ENCODE peak calls at places on chromosomes 5 and 9, in seven cellular contexts. One of them, this sample, is unnamed.

GRCh38 chr5:39892708-39893107 is 467.9 kb upstream of the DAB2 start:
- DNase-seq in psoas muscle: no peak
- DNase-seq in aorta: no peak
- DNase-seq in ovary: no peak
- DNase-seq in trophoblast cell: no peak
- DNase-seq in heart right ventricle: no peak
- DNase-seq in thoracic aorta: no peak
- DNase-seq in this sample: no peak

GRCh38 chr5:57368010-57368409 is 114.6 kb downstream of the ACTBL2 start:
- DNase-seq in psoas muscle: no peak
- DNase-seq in aorta: no peak
- DNase-seq in ovary: no peak
- DNase-seq in trophoblast cell: no peak
- DNase-seq in heart right ventricle: no peak
- DNase-seq in thoracic aorta: no peak
- DNase-seq in this sample: no peak

GRCh38 chr5:122471031-122471751 is 159.2 kb downstream of the SNCAIP start:
- DNase-seq in psoas muscle: no peak
- DNase-seq in aorta: no peak
- DNase-seq in ovary: peak; percentile 17
- DNase-seq in trophoblast cell: no peak
- DNase-seq in heart right ventricle: no peak
- DNase-seq in thoracic aorta: no peak
- DNase-seq in this sample: no peak

GRCh38 chr9:137253717-137254623 is 1.2 kb upstream of the NELFB start:
- DNase-seq in psoas muscle: no peak
- DNase-seq in aorta: no peak
- DNase-seq in ovary: no peak
- DNase-seq in trophoblast cell: no peak
- DNase-seq in heart right ventricle: no peak
- DNase-seq in thoracic aorta: no peak
- DNase-seq in this sample: no peak

GRCh38 chr9:26856413-26857032 is 36.1 kb downstream of the CAAP1 start:
- DNase-seq in psoas muscle: no peak
- DNase-seq in aorta: no peak
- DNase-seq in ovary: no peak
- DNase-seq in trophoblast cell: peak; percentile 37
- DNase-seq in heart right ventricle: no peak
- DNase-seq in thoracic aorta: no peak
- DNase-seq in this sample: no peak

GRCh38 chr5:68155940-68156339 is 59.6 kb upstream of the PIK3R1 start:
- DNase-seq in psoas muscle: no peak
- DNase-seq in aorta: no peak
- DNase-seq in ovary: no peak
- DNase-seq in trophoblast cell: no peak
- DNase-seq in heart right ventricle: no peak
- DNase-seq in thoracic aorta: no peak
- DNase-seq in this sample: no peak

GRCh38 chr5:83708170-83708569 is 12.5 kb downstream of the HAPLN1 start:
- DNase-seq in psoas muscle: no peak
- DNase-seq in aorta: no peak
- DNase-seq in ovary: no peak
- DNase-seq in trophoblast cell: no peak
- DNase-seq in heart right ventricle: no peak
- DNase-seq in thoracic aorta: no peak
- DNase-seq in this sample: no peak

GRCh38 chr9:72271617-72272478 is 93.2 kb downstream of the ZFAND5 start:
- DNase-seq in psoas muscle: no peak
- DNase-seq in aorta: no peak
- DNase-seq in ovary: peak; percentile 21
- DNase-seq in trophoblast cell: peak; percentile 43
- DNase-seq in heart right ventricle: peak; percentile 55
- DNase-seq in thoracic aorta: peak; percentile 4
- DNase-seq in this sample: no peak

GRCh38 chr9:5263568-5264218 is 32.5 kb downstream of the INSL4 start:
- DNase-seq in psoas muscle: no peak
- DNase-seq in aorta: no peak
- DNase-seq in ovary: no peak
- DNase-seq in trophoblast cell: no peak
- DNase-seq in heart right ventricle: no peak
- DNase-seq in thoracic aorta: no peak
- DNase-seq in this sample: no peak

GRCh38 chr9:84397151-84397728 is 56.7 kb upstream of the SLC28A3 start:
- DNase-seq in psoas muscle: peak; percentile 70
- DNase-seq in aorta: peak; percentile 82
- DNase-seq in ovary: peak; percentile 50
- DNase-seq in trophoblast cell: peak; percentile 53
- DNase-seq in heart right ventricle: peak; percentile 53
- DNase-seq in thoracic aorta: no peak
- DNase-seq in this sample: peak; percentile 63

GRCh38 chr5:62587737-62588136 is 9.1 kb downstream of the LRRC70 start:
- DNase-seq in psoas muscle: no peak
- DNase-seq in aorta: no peak
- DNase-seq in ovary: no peak
- DNase-seq in trophoblast cell: no peak
- DNase-seq in heart right ventricle: no peak
- DNase-seq in thoracic aorta: no peak
- DNase-seq in this sample: no peak

GRCh38 chr9:8382266-8382665 is 582.7 kb upstream of the DMAC1 start:
- DNase-seq in psoas muscle: no peak
- DNase-seq in aorta: no peak
- DNase-seq in ovary: no peak
- DNase-seq in trophoblast cell: no peak
- DNase-seq in heart right ventricle: no peak
- DNase-seq in thoracic aorta: no peak
- DNase-seq in this sample: no peak

GRCh38 chr5:60143912-60144311 is 250.4 kb upstream of the PDE4D start:
- DNase-seq in psoas muscle: no peak
- DNase-seq in aorta: no peak
- DNase-seq in ovary: no peak
- DNase-seq in trophoblast cell: no peak
- DNase-seq in heart right ventricle: no peak
- DNase-seq in thoracic aorta: no peak
- DNase-seq in this sample: no peak

GRCh38 chr5:54760182-54760935 is 225.0 kb downstream of the ESM1 start:
- DNase-seq in psoas muscle: no peak
- DNase-seq in aorta: no peak
- DNase-seq in ovary: no peak
- DNase-seq in trophoblast cell: no peak
- DNase-seq in heart right ventricle: no peak
- DNase-seq in thoracic aorta: no peak
- DNase-seq in this sample: no peak

GRCh38 chr9:19087601-19088000 is 15.1 kb downstream of the HAUS6 start:
- DNase-seq in psoas muscle: no peak
- DNase-seq in aorta: no peak
- DNase-seq in ovary: peak; percentile 77
- DNase-seq in trophoblast cell: no peak
- DNase-seq in heart right ventricle: no peak
- DNase-seq in thoracic aorta: no peak
- DNase-seq in this sample: no peak

GRCh38 chr5:116402235-116402634 is 172.4 kb downstream of the SEMA6A start:
- DNase-seq in psoas muscle: no peak
- DNase-seq in aorta: no peak
- DNase-seq in ovary: no peak
- DNase-seq in trophoblast cell: no peak
- DNase-seq in heart right ventricle: no peak
- DNase-seq in thoracic aorta: no peak
- DNase-seq in this sample: no peak

GRCh38 chr9:96553070-96553469 is 66.6 kb downstream of the CDC14B start:
- DNase-seq in psoas muscle: no peak
- DNase-seq in aorta: no peak
- DNase-seq in ovary: no peak
- DNase-seq in trophoblast cell: no peak
- DNase-seq in heart right ventricle: no peak
- DNase-seq in thoracic aorta: no peak
- DNase-seq in this sample: no peak

GRCh38 chr5:41770799-41771198 is 99.4 kb downstream of the OXCT1 start:
- DNase-seq in psoas muscle: no peak
- DNase-seq in aorta: no peak
- DNase-seq in ovary: no peak
- DNase-seq in trophoblast cell: no peak
- DNase-seq in heart right ventricle: no peak
- DNase-seq in thoracic aorta: no peak
- DNase-seq in this sample: no peak

GRCh38 chr5:98518754-98519153 is 254.7 kb upstream of the RGMB start:
- DNase-seq in psoas muscle: no peak
- DNase-seq in aorta: no peak
- DNase-seq in ovary: no peak
- DNase-seq in trophoblast cell: no peak
- DNase-seq in heart right ventricle: no peak
- DNase-seq in thoracic aorta: no peak
- DNase-seq in this sample: no peak

GRCh38 chr9:129900263-129901041 is 65.2 kb downstream of the USP20 start:
- DNase-seq in psoas muscle: no peak
- DNase-seq in aorta: no peak
- DNase-seq in ovary: no peak
- DNase-seq in trophoblast cell: no peak
- DNase-seq in heart right ventricle: no peak
- DNase-seq in thoracic aorta: no peak
- DNase-seq in this sample: no peak

GRCh38 chr9:136947955-136948510 is 3.0 kb downstream of the C8G start:
- DNase-seq in psoas muscle: peak; percentile 79
- DNase-seq in aorta: no peak
- DNase-seq in ovary: no peak
- DNase-seq in trophoblast cell: peak; percentile 18
- DNase-seq in heart right ventricle: peak; percentile 67
- DNase-seq in thoracic aorta: no peak
- DNase-seq in this sample: no peak

GRCh38 chr9:135512904-135513303 is 8.3 kb upstream of the LCN1 start:
- DNase-seq in psoas muscle: no peak
- DNase-seq in aorta: no peak
- DNase-seq in ovary: no peak
- DNase-seq in trophoblast cell: no peak
- DNase-seq in heart right ventricle: no peak
- DNase-seq in thoracic aorta: no peak
- DNase-seq in this sample: no peak

GRCh38 chr5:82882316-82882715 is 194.9 kb downstream of the TMEM167A start:
- DNase-seq in psoas muscle: no peak
- DNase-seq in aorta: no peak
- DNase-seq in ovary: no peak
- DNase-seq in trophoblast cell: no peak
- DNase-seq in heart right ventricle: no peak
- DNase-seq in thoracic aorta: no peak
- DNase-seq in this sample: no peak

GRCh38 chr5:4720831-4721230 is 419.3 kb upstream of the ADAMTS16 start:
- DNase-seq in psoas muscle: no peak
- DNase-seq in aorta: peak; percentile 63
- DNase-seq in ovary: no peak
- DNase-seq in trophoblast cell: no peak
- DNase-seq in heart right ventricle: no peak
- DNase-seq in thoracic aorta: no peak
- DNase-seq in this sample: no peak

GRCh38 chr9:126108240-126108639 is 218.4 kb upstream of the MVB12B start:
- DNase-seq in psoas muscle: no peak
- DNase-seq in aorta: no peak
- DNase-seq in ovary: no peak
- DNase-seq in trophoblast cell: no peak
- DNase-seq in heart right ventricle: no peak
- DNase-seq in thoracic aorta: no peak
- DNase-seq in this sample: no peak

GRCh38 chr5:8906303-8906967 is 639.4 kb downstream of the SEMA5A start:
- DNase-seq in psoas muscle: no peak
- DNase-seq in aorta: no peak
- DNase-seq in ovary: no peak
- DNase-seq in trophoblast cell: no peak
- DNase-seq in heart right ventricle: no peak
- DNase-seq in thoracic aorta: no peak
- DNase-seq in this sample: no peak

GRCh38 chr9:18480649-18481048 is 6.7 kb downstream of the ADAMTSL1 start:
- DNase-seq in psoas muscle: no peak
- DNase-seq in aorta: no peak
- DNase-seq in ovary: no peak
- DNase-seq in trophoblast cell: no peak
- DNase-seq in heart right ventricle: no peak
- DNase-seq in thoracic aorta: no peak
- DNase-seq in this sample: no peak

DNA sequence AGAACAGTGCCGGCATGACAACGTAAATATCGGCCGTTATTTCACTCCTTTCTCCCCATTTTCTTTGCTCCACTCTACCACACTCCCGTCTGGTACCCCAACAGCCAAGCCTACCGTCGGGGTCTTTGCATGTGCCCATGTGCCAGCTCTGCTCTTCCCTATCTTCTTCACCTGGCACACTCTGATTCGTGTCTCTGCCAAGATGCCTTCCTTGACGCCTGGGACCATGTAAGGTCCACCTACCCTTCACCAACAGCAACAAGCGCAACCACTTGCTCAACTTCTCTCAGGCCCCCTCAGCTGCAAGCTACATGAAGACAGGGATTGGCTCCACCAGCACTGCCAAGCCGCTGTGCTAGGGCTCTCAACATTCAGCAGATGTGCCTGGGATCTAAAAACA is 4.4 kb downstream of the MGAT1 start:
- DNase-seq in psoas muscle: no peak
- DNase-seq in aorta: no peak
- DNase-seq in ovary: no peak
- DNase-seq in trophoblast cell: no peak
- DNase-seq in heart right ventricle: no peak
- DNase-seq in thoracic aorta: no peak
- DNase-seq in this sample: no peak
- H3K4me1 ChIP-seq in psoas muscle: peaks cover 66% of the 10 kb centered on the region
- H3K4me1 ChIP-seq in aorta: peaks cover 6% of the 10 kb centered on the region
- H3K4me1 ChIP-seq in ovary: peaks cover 31% of the 10 kb centered on the region
- H3K4me1 ChIP-seq in trophoblast cell: peaks cover 36% of the 10 kb centered on the region
- H3K4me1 ChIP-seq in heart right ventricle: peaks cover 92% of the 10 kb centered on the region
- H3K4me1 ChIP-seq in thoracic aorta: peaks cover 59% of the 10 kb centered on the region
- H3K4me1 ChIP-seq in this sample: no peaks in the 10 kb centered on the region

GRCh38 chr5:172902497-172903472 is 56.4 kb upstream of the RPL26L1 start:
- DNase-seq in psoas muscle: peak; percentile 89
- DNase-seq in aorta: peak; percentile 96
- DNase-seq in ovary: peak; percentile 94
- DNase-seq in trophoblast cell: peak; percentile 81
- DNase-seq in heart right ventricle: peak; percentile 81
- DNase-seq in thoracic aorta: peak; percentile 51
- DNase-seq in this sample: peak; percentile 84
- H3K4me1 ChIP-seq in psoas muscle: peaks cover 73% of the 10 kb centered on the region
- H3K4me1 ChIP-seq in aorta: peaks cover 6% of the 10 kb centered on the region
- H3K4me1 ChIP-seq in ovary: peaks cover 35% of the 10 kb centered on the region
- H3K4me1 ChIP-seq in trophoblast cell: peaks cover 62% of the 10 kb centered on the region
- H3K4me1 ChIP-seq in heart right ventricle: peaks cover 77% of the 10 kb centered on the region
- H3K4me1 ChIP-seq in thoracic aorta: peaks cover 61% of the 10 kb centered on the region
- H3K4me1 ChIP-seq in this sample: no peaks in the 10 kb centered on the region

DNA sequence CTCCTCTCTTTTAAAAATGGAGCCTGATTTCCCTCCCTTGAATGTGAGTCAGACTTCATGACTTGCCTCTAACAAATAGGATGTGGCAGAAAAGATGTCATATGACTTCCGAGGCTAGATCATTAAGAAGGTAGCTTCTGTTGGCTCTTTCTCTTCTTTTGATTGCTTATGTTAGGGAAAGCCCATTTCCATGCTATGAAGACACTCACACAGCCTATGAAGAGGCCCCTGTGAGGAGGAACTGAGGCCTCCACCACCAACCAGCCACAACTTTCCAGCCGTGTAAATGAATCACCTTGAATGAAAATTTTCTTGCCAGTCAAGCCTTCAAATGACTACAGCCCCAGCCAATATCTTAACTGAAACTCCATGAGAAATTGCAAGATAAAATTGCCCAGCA is 413.4 kb downstream of the TMEM38B start:
- DNase-seq in psoas muscle: no peak
- DNase-seq in aorta: no peak
- DNase-seq in ovary: no peak
- DNase-seq in trophoblast cell: no peak
- DNase-seq in heart right ventricle: no peak
- DNase-seq in thoracic aorta: no peak
- DNase-seq in this sample: no peak
- H3K4me1 ChIP-seq in psoas muscle: no peaks in the 10 kb centered on the region
- H3K4me1 ChIP-seq in aorta: no peaks in the 10 kb centered on the region
- H3K4me1 ChIP-seq in ovary: no peaks in the 10 kb centered on the region
- H3K4me1 ChIP-seq in trophoblast cell: peaks cover 2% of the 10 kb centered on the region
- H3K4me1 ChIP-seq in heart right ventricle: no peaks in the 10 kb centered on the region
- H3K4me1 ChIP-seq in thoracic aorta: no peaks in the 10 kb centered on the region
- H3K4me1 ChIP-seq in this sample: no peaks in the 10 kb centered on the region

GRCh38 chr9:134388976-134389375 is 62.7 kb downstream of the RXRA start:
- DNase-seq in psoas muscle: no peak
- DNase-seq in aorta: no peak
- DNase-seq in ovary: no peak
- DNase-seq in trophoblast cell: no peak
- DNase-seq in heart right ventricle: no peak
- DNase-seq in thoracic aorta: no peak
- DNase-seq in this sample: no peak
- H3K4me1 ChIP-seq in psoas muscle: peaks cover 94% of the 10 kb centered on the region
- H3K4me1 ChIP-seq in aorta: no peaks in the 10 kb centered on the region
- H3K4me1 ChIP-seq in ovary: peaks cover 26% of the 10 kb centered on the region
- H3K4me1 ChIP-seq in trophoblast cell: peaks cover 10% of the 10 kb centered on the region
- H3K4me1 ChIP-seq in heart right ventricle: peaks cover 100% of the 10 kb centered on the region
- H3K4me1 ChIP-seq in thoracic aorta: peaks cover 26% of the 10 kb centered on the region
- H3K4me1 ChIP-seq in this sample: no peaks in the 10 kb centered on the region